ENCODE peak calls at places on chromosomes 13 and 19, in four cellular contexts. R, O, D and S are unnamed samples.

GRCh38 chr13:85930108-85930507 is 130.9 kb upstream of the SLITRK6 start:
- DNase-seq in O (no peak), D (no peak), R (no peak), S (no peak)

GRCh38 chr13:33139186-33139585 is 123.0 kb downstream of the KL start:
- DNase-seq in O (no peak), D (no peak), R (no peak), S (no peak)

GRCh38 chr19:10566658-10567410 is 1.0 kb upstream of the KRI1 start:
- DNase-seq in D (no peak), O (no peak), R (no peak), S (no peak)

GRCh38 chr19:38329651-38330050 is 6.0 kb upstream of the CATSPERG start:
- DNase-seq in D (no peak), O (no peak), R (no peak), S (no peak)

GRCh38 chr19:43575156-43575950 is at the start of the genes PINLYP and XRCC1:
- DNase-seq in R (peak), O (peak), D (peak), S (peak)

GRCh38 chr13:42272115-42272756 is at the start of gene AKAP11:
- DNase-seq in D (peak), R (no peak), O (peak), S (peak)

GRCh38 chr19:807627-808175 is 10.4 kb downstream of the PTBP1 start:
- DNase-seq in R (no peak), D (no peak), O (peak), S (no peak)

GRCh38 chr19:27746691-27747380 is 1466.1 kb downstream of the UQCRFS1 start:
- DNase-seq in R (no peak), O (no peak), D (peak), S (peak)

GRCh38 chr19:536031-536880 is 4.7 kb downstream of the CDC34 start:
- DNase-seq in R (no peak), O (no peak), D (no peak), S (no peak)

GRCh38 chr13:41568990-41569387 is 111.6 kb downstream of the RGCC start:
- DNase-seq in R (no peak), O (no peak), D (no peak), S (peak)

GRCh38 chr13:95153647-95154405 is 147.4 kb downstream of the ABCC4 start:
- DNase-seq in O (no peak), D (no peak), R (no peak), S (no peak)

GRCh38 chr13:33554919-33555791 is 262.8 kb upstream of the RFC3 start:
- DNase-seq in D (no peak), R (no peak), O (no peak), S (no peak)

GRCh38 chr19:13181747-13182388 is 31.7 kb downstream of the IER2 start:
- DNase-seq in R (no peak), O (no peak), D (peak), S (peak)

GRCh38 chr19:39430675-39431593 is 4.8 kb downstream of the RPS16 start:
- DNase-seq in R (peak), D (no peak), O (no peak), S (no peak)

GRCh38 chr19:46654621-46655152 is 6.3 kb downstream of the DACT3 start:
- DNase-seq in D (no peak), R (no peak), O (no peak), S (no peak)

GRCh38 chr19:12944064-12944674 is 1.5 kb upstream of the RAD23A start:
- DNase-seq in D (no peak), O (no peak), R (no peak), S (no peak)

GRCh38 chr19:14059093-14059480 is 2.8 kb downstream of the PALM3 start:
- DNase-seq in R (no peak), D (peak), O (no peak), S (no peak)

GRCh38 chr13:54643863-54644262 is 1615.2 kb downstream of the OLFM4 start:
- DNase-seq in D (no peak), O (no peak), R (no peak), S (no peak)

GRCh38 chr13:26709461-26709860 is 51.1 kb downstream of the GPR12 start:
- DNase-seq in O (no peak), R (no peak), D (no peak), S (no peak)

GRCh38 chr19:10086904-10087256 is 763 bp downstream of the SHFL start:
- DNase-seq in R (no peak), O (no peak), D (no peak), S (no peak)

GRCh38 chr13:53104120-53104519 is 75.5 kb downstream of the OLFM4 start:
- DNase-seq in D (no peak), O (no peak), R (no peak), S (no peak)

GRCh38 chr13:53098455-53098854 is 69.8 kb downstream of the OLFM4 start:
- DNase-seq in R (no peak), O (no peak), D (no peak), S (no peak)

GRCh38 chr13:53105477-53105876 is 76.9 kb downstream of the OLFM4 start:
- DNase-seq in O (no peak), D (no peak), R (no peak), S (no peak)

GRCh38 chr13:53100394-53101063 is 71.9 kb downstream of the OLFM4 start:
- DNase-seq in D (no peak), O (no peak), R (no peak), S (no peak)

GRCh38 chr13:53101883-53102282 is 73.3 kb downstream of the OLFM4 start:
- DNase-seq in R (no peak), O (no peak), D (no peak), S (no peak)
- TF ChIP-seq POLR2AphosphoS5 in R (no peak), O (no peak), D (no peak), S (no peak)

DNA sequence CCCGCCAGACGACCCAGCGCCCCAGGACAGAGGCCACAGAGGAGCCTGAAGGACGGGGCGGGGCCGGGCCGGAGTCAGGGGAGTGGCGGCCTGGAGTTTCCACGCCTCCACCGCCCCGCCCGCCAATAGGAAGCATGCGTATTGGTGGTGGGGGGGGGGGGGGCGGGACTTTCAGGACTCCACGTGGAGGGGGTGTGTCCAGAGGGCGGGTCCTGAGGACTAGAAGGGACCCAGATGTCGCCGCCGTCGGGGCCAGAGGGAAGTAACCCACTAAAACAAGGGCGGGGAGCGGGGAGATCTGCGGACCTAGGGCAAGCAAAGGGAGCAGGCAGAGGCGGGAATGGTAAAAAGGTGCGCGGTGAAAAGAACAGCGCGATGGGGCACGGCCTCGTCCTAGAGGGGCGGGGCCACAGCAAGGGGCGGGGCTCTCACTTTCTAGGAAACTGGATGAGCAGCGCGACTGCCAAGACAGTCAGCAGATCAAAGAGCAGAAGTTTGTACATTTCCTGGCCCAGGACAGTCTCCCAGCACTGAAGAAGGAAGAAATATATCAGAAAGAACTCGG is 2.8 kb upstream of the LENG1 start:
- DNase-seq in O (peak), D (peak), R (peak), S (peak)
- TF ChIP-seq POLR2AphosphoS5 in O (no peak), D (peak), R (peak), S (peak)

GRCh38 chr19:18450934-18451836 is 13.3 kb upstream of the ISYNA1 start:
- DNase-seq in D (peak), R (no peak), O (peak), S (peak)
- TF ChIP-seq POLR2AphosphoS5 in D (peak), R (no peak), O (no peak), S (peak)

DNA sequence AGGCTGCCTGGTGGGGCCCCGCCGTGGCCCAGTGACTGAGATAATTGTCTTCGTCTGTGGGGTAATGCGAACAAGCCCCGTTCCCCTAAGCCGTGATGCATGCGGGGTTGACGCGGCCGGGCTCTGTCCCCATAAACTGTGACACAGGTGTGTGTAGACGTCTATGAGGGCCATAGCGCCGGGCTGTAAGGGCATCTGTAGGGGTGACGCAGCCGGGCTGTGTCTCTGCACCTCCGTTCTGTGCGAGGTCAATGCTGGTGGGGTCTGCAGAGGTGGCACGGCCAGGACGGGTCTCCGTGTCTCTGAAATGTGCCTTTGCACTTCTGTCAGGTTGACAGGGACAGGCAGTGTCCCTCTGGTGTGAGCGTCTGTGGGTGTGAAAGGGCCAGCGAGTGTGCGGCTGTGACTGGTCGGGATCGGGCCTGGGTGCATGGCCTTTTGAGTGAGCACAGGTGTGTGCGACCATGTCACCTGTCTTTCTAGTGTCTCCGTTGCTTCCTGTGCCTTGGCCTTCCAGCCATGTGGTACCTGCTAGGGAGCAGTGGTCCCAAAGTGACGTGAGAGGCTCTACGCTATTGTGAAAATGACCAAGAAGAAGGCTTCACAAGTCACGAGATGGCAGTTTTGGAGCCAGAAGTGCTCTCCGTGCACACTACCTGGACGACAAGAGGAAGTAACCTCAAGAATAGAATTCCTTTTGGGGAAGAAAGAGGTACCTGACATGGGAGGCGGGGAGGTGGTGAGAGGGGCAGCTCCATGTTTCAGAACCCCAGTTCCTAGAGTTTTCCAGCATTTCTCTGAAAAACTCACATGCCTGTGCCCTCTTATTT is 16.4 kb upstream of the ZNF331 start:
- DNase-seq in R (no peak), O (no peak), D (no peak), S (no peak)
- TF ChIP-seq POLR2AphosphoS5 in R (no peak), O (no peak), D (no peak), S (no peak)